ENCODE peak calls at places on chromosomes 4 and X, in five cellular contexts. Y is CD8-positive, alpha-beta memory T cell; C is uterus; E is keratinocyte; W is MM.1S. L is an unnamed sample.
A peak's percentile ranks its signal among the peaks of the same experiment; 100 is the strongest.

GRCh38 chr4:42519803-42520417 is 122.6 kb downstream of the SHISA3 start:
- DNase-seq in Y (peak; percentile 19), C (peak; percentile 21), E (no peak), W (peak; percentile 63), L (no peak)

GRCh38 chrX:27555514-27555913 is 34.6 kb upstream of the DCAF8L2 start:
- DNase-seq in Y (no peak), C (no peak), E (no peak), W (peak; percentile 16), L (no peak)

GRCh38 chr4:7761720-7762119 is 177.9 kb downstream of the AFAP1 start:
- DNase-seq in Y (peak; percentile 12), C (peak; percentile 69), E (no peak), W (peak; percentile 31), L (no peak)

GRCh38 chr4:113328514-113328913 is 279.1 kb downstream of the ANK2 start:
- DNase-seq in Y (no peak), C (peak; percentile 16), E (no peak), W (no peak), L (no peak)

GRCh38 chrX:42577936-42578335 is 200.0 kb downstream of the PPP1R2C start:
- DNase-seq in Y (no peak), C (no peak), E (no peak), W (peak; percentile 15), L (no peak)

GRCh38 chr4:1194028-1194900 is 21.9 kb upstream of the SPON2 start:
- DNase-seq in Y (no peak), C (peak; percentile 82), E (no peak), W (no peak), L (no peak)

GRCh38 chr4:142583708-142584107 is 262.4 kb downstream of the INPP4B start:
- DNase-seq in Y (no peak), C (no peak), E (no peak), W (no peak), L (no peak)

GRCh38 chr4:88592600-88593448 is 544 bp downstream of the HERC3 start:
- DNase-seq in Y (peak; percentile 77), C (peak; percentile 66), E (peak; percentile 79), W (peak; percentile 87), L (peak; percentile 97)

GRCh38 chr4:139184129-139184528 is 7.1 kb upstream of the ELF2 start:
- DNase-seq in Y (no peak), C (no peak), E (no peak), W (peak; percentile 68), L (no peak)

GRCh38 chr4:139191373-139191772 is 14.4 kb upstream of the ELF2 start:
- DNase-seq in Y (no peak), C (no peak), E (no peak), W (no peak), L (no peak)

GRCh38 chr4:139189417-139189749 is 12.4 kb upstream of the ELF2 start:
- DNase-seq in Y (no peak), C (no peak), E (no peak), W (no peak), L (no peak)

GRCh38 chr4:139188648-139189416 is 11.8 kb upstream of the ELF2 start:
- DNase-seq in Y (no peak), C (no peak), E (no peak), W (no peak), L (no peak)
- H3K27ac ChIP-seq in Y (peak overlapping the region; percentile 47), C (no peak overlapping the region), E (no peak overlapping the region), W (no peak overlapping the region), L (no peak overlapping the region)

DNA sequence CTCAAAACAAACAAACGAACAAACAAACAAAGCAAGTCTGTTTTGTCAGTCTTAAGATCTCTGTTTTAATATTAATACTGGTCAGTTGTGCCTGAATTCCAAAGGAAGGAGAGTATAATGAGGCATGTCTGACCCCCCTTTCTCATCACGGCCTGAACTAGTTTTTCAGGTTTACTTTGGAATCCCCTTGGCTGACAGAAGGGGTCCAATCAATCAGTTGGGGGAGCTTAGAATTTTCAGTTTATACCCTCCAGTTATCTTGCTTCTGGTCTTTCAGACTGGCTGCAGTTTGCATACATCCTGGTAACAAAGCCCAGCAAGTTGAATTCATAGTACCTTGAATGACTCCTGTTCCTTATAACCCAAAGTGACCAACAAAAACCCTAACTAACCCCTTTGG is 41.1 kb downstream of the TBC1D9 start:
- DNase-seq in Y (no peak), C (no peak), E (no peak), W (no peak), L (no peak)
- H3K27ac ChIP-seq in Y (no peak overlapping the region), C (no peak overlapping the region), E (no peak overlapping the region), W (no peak overlapping the region), L (no peak overlapping the region)

GRCh38 chrX:48573690-48574269 is 504 bp upstream of the RBM3 start:
- DNase-seq in Y (peak; percentile 9), C (peak; percentile 48), E (no peak), W (no peak), L (no peak)

GRCh38 chrX:48575642-48576041 is 1.4 kb downstream of the RBM3 start:
- DNase-seq in Y (no peak), C (no peak), E (no peak), W (no peak), L (no peak)

GRCh38 chrX:48574270-48575266 is at the start of gene RBM3:
- DNase-seq in Y (peak; percentile 90), C (peak; percentile 93), E (no peak), W (peak; percentile 90), L (peak; percentile 68)

GRCh38 chrX:48578661-48579128 is 4.4 kb downstream of the RBM3 start:
- DNase-seq in Y (no peak), C (no peak), E (no peak), W (no peak), L (no peak)

DNA sequence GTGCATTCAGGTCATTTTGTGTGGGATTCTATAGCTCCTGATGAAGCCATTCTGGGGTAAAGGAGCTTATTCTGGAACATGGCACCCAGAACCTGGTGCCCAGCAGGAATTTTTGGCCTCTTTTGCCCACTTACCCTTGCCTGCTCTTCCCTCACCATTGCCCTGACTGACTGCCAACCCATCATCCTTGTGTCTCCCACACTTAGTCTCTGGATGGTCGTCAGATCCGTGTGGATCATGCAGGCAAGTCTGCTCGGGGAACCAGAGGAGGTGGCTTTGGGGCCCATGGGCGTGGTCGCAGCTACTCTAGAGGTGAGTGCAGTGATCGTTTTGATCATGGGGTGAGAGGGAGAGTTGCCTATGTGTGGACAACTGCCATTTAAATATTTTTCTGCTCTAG is 1.8 kb downstream of the RBM3 start:
- DNase-seq in Y (no peak), C (no peak), E (no peak), W (no peak), L (no peak)
- H3K27ac ChIP-seq in Y (no peak overlapping the region), C (peak overlapping the region; percentile 98), E (peak overlapping the region; percentile 96), W (no peak overlapping the region), L (peak overlapping the region; percentile 92)

DNA sequence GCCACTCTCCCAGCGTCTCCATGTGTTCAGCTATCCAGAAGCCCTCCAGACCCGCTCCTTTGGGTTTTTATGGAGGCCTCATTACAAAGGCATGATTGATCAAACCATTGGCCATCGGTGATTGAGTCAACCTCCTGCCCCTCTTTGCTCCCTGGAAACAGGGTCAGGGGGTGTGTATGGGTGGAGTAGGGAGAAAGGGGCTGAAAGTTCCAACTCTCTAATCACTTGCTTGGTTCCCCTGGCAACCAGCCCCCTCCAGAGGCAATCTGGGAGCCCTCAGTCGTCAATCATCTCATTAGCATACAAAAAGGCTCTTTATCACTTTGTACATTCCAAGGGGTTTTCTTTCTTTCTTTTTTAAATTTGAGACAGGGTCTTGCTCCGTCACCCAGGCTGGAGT is 2.3 kb downstream of the TRIM2 start:
- DNase-seq in Y (no peak), C (no peak), E (no peak), W (no peak), L (no peak)
- H3K27ac ChIP-seq in Y (no peak overlapping the region), C (no peak overlapping the region), E (no peak overlapping the region), W (no peak overlapping the region), L (no peak overlapping the region)

DNA sequence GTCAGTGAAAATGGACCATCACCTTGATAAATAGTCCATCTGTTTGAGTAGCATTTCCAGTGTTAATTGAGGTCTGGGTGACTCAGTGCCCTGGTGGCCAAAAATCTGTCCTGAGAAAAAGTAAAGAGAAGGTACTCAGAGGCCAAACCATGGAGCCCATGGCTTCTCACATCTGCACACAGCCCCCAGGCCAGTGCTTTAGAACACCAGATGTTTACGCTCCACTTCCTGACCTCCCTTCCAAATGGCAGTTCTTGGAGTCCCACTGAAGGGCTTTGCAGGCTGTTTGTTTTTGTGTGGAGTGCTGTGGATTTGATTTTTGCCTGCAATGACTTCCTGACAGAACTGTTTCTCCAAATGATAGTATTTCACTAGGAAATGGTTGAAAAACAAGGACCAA is 60.2 kb upstream of the GPC4 start:
- DNase-seq in Y (no peak), C (peak; percentile 40), E (no peak), W (no peak), L (no peak)
- H3K27ac ChIP-seq in Y (no peak overlapping the region), C (peak overlapping the region; percentile 34), E (no peak overlapping the region), W (no peak overlapping the region), L (no peak overlapping the region)

DNA sequence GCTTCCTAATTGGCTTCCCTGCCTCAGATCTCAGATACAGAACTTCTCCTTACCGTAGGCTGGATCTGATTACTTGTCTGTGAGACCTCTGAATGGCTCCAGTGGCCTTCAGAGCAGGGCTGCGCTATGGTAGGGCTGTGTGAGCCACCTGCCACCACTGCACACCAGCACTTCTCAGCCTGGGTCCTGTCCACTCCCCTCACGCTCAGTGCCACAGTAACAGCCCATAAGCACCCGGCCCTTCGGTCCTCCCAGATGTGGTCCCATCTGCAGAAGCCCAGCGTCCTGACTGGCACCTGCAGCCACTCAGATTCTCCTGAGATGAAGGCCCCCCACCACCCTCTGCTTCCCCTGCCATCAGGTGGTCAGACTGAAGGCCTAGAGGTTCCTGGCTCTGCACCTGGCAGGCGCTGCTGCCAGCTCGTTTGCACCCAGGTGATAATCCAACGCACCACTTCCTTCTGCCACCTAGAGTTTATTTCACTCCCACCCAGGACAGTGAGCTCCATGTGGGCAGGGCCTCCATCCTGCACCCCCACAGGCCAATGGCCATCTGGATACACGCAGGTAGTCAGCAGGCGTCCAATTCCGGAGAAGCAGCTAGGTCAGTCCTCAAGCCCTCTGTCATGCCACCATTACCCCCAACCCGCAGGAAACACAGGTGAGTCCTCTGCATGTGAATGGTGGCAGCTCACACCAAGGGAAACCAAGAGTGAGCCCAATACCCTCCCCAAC is 5.4 kb downstream of the WDR1 start:
- DNase-seq in Y (no peak), C (no peak), E (no peak), W (no peak), L (no peak)
- H3K27ac ChIP-seq in Y (no peak overlapping the region), C (peak overlapping the region; percentile 94), E (no peak overlapping the region), W (no peak overlapping the region), L (no peak overlapping the region)

L was measured in epithelial cell of prostate.